ENCODE peak calls at places on chromosomes 2 and 18, in four cellular contexts. One of them, this sample, is unnamed.
A peak's percentile ranks its signal among the peaks of the same experiment; 100 is the strongest.

GRCh38 chr2:238847841-238848565 is at the start of gene TWIST2:
- DNase-seq in dorsolateral prefrontal cortex: no peak
- DNase-seq in mammary epithelial cell: peak; percentile 78
- DNase-seq in keratinocyte: no peak
- DNase-seq in this sample: peak; percentile 81

GRCh38 chr2:181241366-181241765 is 215.8 kb upstream of the ITGA4 start:
- DNase-seq in dorsolateral prefrontal cortex: no peak
- DNase-seq in mammary epithelial cell: no peak
- DNase-seq in keratinocyte: no peak
- DNase-seq in this sample: no peak

GRCh38 chr2:161586517-161587167 is 37.6 kb upstream of the SLC4A10 start:
- DNase-seq in dorsolateral prefrontal cortex: no peak
- DNase-seq in mammary epithelial cell: no peak
- DNase-seq in keratinocyte: no peak
- DNase-seq in this sample: peak; percentile 24

GRCh38 chr2:48080534-48081316 is 174.4 kb upstream of the FBXO11 start:
- DNase-seq in dorsolateral prefrontal cortex: no peak
- DNase-seq in mammary epithelial cell: no peak
- DNase-seq in keratinocyte: no peak
- DNase-seq in this sample: no peak

GRCh38 chr2:157489981-157490380 is 46.1 kb upstream of the CYTIP start:
- DNase-seq in dorsolateral prefrontal cortex: no peak
- DNase-seq in mammary epithelial cell: no peak
- DNase-seq in keratinocyte: no peak
- DNase-seq in this sample: no peak

GRCh38 chr2:176338395-176338794 is 69.2 kb downstream of the MTX2 start:
- DNase-seq in dorsolateral prefrontal cortex: no peak
- DNase-seq in mammary epithelial cell: no peak
- DNase-seq in keratinocyte: no peak
- DNase-seq in this sample: no peak

GRCh38 chr18:59479776-59480175 is 120.7 kb upstream of the LMAN1 start:
- DNase-seq in dorsolateral prefrontal cortex: no peak
- DNase-seq in mammary epithelial cell: no peak
- DNase-seq in keratinocyte: no peak
- DNase-seq in this sample: peak; percentile 56

GRCh38 chr2:96500385-96501066 is 4.6 kb downstream of the NEURL3 start:
- DNase-seq in dorsolateral prefrontal cortex: no peak
- DNase-seq in mammary epithelial cell: no peak
- DNase-seq in keratinocyte: no peak
- DNase-seq in this sample: no peak

GRCh38 chr18:62325806-62326645 is 916 bp downstream of the TNFRSF11A start:
- DNase-seq in dorsolateral prefrontal cortex: no peak
- DNase-seq in mammary epithelial cell: peak; percentile 17
- DNase-seq in keratinocyte: no peak
- DNase-seq in this sample: peak; percentile 63

GRCh38 chr2:10305254-10305635 is 2.5 kb downstream of the HPCAL1 start:
- DNase-seq in dorsolateral prefrontal cortex: no peak
- DNase-seq in mammary epithelial cell: no peak
- DNase-seq in keratinocyte: no peak
- DNase-seq in this sample: no peak

GRCh38 chr2:96158554-96158940 is 13.3 kb upstream of the DUSP2 start:
- DNase-seq in dorsolateral prefrontal cortex: no peak
- DNase-seq in mammary epithelial cell: no peak
- DNase-seq in keratinocyte: no peak
- DNase-seq in this sample: no peak

DNA sequence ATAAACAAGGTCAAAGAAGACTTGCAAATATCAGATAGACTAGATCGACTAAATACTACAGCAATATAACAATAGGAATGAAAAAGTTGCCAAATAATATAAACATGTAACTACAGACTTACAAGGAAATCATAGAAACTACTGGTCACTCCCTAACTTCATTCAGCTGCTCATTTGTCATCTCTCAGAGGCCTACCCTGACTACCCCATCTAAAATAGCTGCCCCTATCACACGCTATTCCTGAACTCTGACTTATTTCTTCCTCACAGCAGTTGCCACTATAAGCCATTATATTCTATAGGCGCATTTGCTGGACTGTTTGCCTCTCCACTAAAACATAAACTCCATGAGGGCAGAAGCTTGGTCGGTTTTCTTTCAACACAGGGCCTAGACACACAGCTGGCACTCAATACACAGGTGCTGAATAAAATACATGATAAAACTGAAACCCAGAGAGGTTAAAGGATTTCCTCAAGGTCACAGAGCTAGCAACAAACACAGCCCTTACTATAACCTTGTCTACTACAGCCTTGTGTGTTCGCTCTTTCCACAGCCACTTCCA is 1.8 kb downstream of the STRN start:
- DNase-seq in dorsolateral prefrontal cortex: no peak
- DNase-seq in mammary epithelial cell: peak; percentile 9
- DNase-seq in keratinocyte: no peak
- DNase-seq in this sample: peak; percentile 47
- H3K4me3 ChIP-seq in dorsolateral prefrontal cortex: peak overlapping the region; percentile 86
- H3K4me3 ChIP-seq in mammary epithelial cell: peak overlapping the region; percentile 76
- H3K4me3 ChIP-seq in keratinocyte: peak overlapping the region; percentile 94
- H3K4me3 ChIP-seq in this sample: peak overlapping the region; percentile 83

GRCh38 chr2:64667535-64667934 is 13.8 kb upstream of the SERTAD2 start:
- DNase-seq in dorsolateral prefrontal cortex: no peak
- DNase-seq in mammary epithelial cell: no peak
- DNase-seq in keratinocyte: no peak
- DNase-seq in this sample: no peak
- H3K4me3 ChIP-seq in dorsolateral prefrontal cortex: no peak overlapping the region
- H3K4me3 ChIP-seq in mammary epithelial cell: no peak overlapping the region
- H3K4me3 ChIP-seq in keratinocyte: no peak overlapping the region
- H3K4me3 ChIP-seq in this sample: no peak overlapping the region

GRCh38 chr18:46274266-46274665 is 170.1 kb downstream of the HAUS1 start:
- DNase-seq in dorsolateral prefrontal cortex: no peak
- DNase-seq in mammary epithelial cell: no peak
- DNase-seq in keratinocyte: no peak
- DNase-seq in this sample: no peak

GRCh38 chr18:46273861-46274260 is 169.7 kb downstream of the HAUS1 start:
- DNase-seq in dorsolateral prefrontal cortex: no peak
- DNase-seq in mammary epithelial cell: no peak
- DNase-seq in keratinocyte: no peak
- DNase-seq in this sample: peak; percentile 44

GRCh38 chr18:46278481-46279465 is 174.6 kb downstream of the HAUS1 start:
- DNase-seq in dorsolateral prefrontal cortex: no peak
- DNase-seq in mammary epithelial cell: peak; percentile 36
- DNase-seq in keratinocyte: no peak
- DNase-seq in this sample: peak; percentile 45

GRCh38 chr18:46275370-46275769 is 171.2 kb downstream of the HAUS1 start:
- DNase-seq in dorsolateral prefrontal cortex: no peak
- DNase-seq in mammary epithelial cell: no peak
- DNase-seq in keratinocyte: no peak
- DNase-seq in this sample: no peak

DNA sequence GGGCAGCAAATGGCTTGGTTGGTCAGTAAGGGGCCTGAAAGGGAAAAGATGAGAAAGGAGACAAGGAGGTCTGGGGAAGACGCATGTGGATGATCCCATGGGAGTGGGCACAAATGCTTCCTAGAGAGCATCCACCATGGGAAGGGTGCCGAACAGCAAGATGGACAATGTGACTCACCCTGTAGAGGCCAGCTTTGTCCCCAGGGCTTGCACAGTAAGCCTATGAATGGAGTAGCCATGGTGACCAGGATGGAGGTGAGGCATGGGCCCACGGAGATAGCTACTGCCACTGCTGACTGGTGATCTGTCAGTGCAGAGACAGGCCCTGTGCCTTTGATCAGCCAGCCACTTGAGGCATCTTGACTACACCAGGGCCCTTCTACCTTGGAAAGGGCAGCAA is 172.6 kb downstream of the HAUS1 start:
- DNase-seq in dorsolateral prefrontal cortex: no peak
- DNase-seq in mammary epithelial cell: no peak
- DNase-seq in keratinocyte: no peak
- DNase-seq in this sample: no peak
- H3K4me3 ChIP-seq in dorsolateral prefrontal cortex: no peak overlapping the region
- H3K4me3 ChIP-seq in mammary epithelial cell: no peak overlapping the region
- H3K4me3 ChIP-seq in keratinocyte: no peak overlapping the region
- H3K4me3 ChIP-seq in this sample: no peak overlapping the region

GRCh38 chr2:191266201-191266600 is 21.0 kb downstream of the MYO1B start:
- DNase-seq in dorsolateral prefrontal cortex: no peak
- DNase-seq in mammary epithelial cell: no peak
- DNase-seq in keratinocyte: no peak
- DNase-seq in this sample: no peak
- H3K4me3 ChIP-seq in dorsolateral prefrontal cortex: no peak overlapping the region
- H3K4me3 ChIP-seq in mammary epithelial cell: no peak overlapping the region
- H3K4me3 ChIP-seq in keratinocyte: no peak overlapping the region
- H3K4me3 ChIP-seq in this sample: no peak overlapping the region

DNA sequence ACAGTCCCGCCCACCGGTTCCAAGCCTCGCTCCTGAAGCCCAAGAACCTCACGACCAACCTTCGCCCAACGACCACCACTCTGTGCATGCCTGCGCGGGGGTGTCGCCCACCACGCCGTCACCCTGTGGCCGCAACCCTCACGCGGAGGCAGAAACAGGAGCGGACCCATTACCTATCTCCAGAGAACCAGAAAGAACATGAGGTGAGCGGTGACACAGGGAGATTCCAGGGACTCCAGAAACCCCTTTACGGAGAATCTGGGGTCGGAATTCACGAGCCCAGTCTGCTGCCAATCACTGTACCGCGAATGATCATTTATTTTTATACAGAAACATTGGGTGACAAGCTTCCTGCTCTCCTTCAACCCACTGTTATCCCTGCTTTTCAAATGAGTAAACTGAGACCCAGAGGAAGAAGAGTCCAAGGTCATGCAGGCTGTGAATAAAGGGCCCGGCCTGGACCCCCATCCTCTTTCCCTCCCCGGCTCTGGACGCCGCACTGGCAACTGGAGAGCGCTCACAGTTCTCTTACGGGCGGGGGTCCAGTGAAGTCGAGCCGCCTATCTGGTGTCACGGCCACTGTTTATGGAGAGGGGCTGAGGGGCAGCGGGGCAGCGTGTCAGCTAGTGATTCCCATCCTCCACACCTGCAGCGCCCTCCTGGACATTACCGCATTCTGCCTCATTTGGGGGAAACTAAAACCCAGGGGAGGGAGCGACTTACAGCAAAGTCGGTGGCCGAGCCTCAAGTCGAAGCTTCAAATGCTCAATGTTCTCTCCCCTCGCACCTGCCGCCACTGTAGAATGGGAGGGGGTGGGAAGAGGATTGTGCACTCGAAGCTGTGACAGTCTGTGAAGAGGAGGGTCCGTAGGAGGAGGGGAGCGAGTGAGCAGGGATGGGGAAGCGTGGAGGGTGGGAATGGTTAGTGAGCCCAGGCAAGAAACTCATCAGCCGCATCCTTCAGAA is 723 bp upstream of the SLC30A3 start:
- DNase-seq in dorsolateral prefrontal cortex: no peak
- DNase-seq in mammary epithelial cell: no peak
- DNase-seq in keratinocyte: no peak
- DNase-seq in this sample: no peak
- H3K4me3 ChIP-seq in dorsolateral prefrontal cortex: peak overlapping the region; percentile 66
- H3K4me3 ChIP-seq in mammary epithelial cell: peak overlapping the region; percentile 50
- H3K4me3 ChIP-seq in keratinocyte: peak overlapping the region; percentile 44
- H3K4me3 ChIP-seq in this sample: peak overlapping the region; percentile 12

GRCh38 chr2:101753207-101753616 is 55.7 kb downstream of the MAP4K4 start:
- DNase-seq in dorsolateral prefrontal cortex: no peak
- DNase-seq in mammary epithelial cell: no peak
- DNase-seq in keratinocyte: no peak
- DNase-seq in this sample: no peak
- H3K4me3 ChIP-seq in dorsolateral prefrontal cortex: no peak overlapping the region
- H3K4me3 ChIP-seq in mammary epithelial cell: no peak overlapping the region
- H3K4me3 ChIP-seq in keratinocyte: no peak overlapping the region
- H3K4me3 ChIP-seq in this sample: no peak overlapping the region

GRCh38 chr2:23659328-23659727 is 267.6 kb downstream of the ATAD2B start:
- DNase-seq in dorsolateral prefrontal cortex: no peak
- DNase-seq in mammary epithelial cell: no peak
- DNase-seq in keratinocyte: no peak
- DNase-seq in this sample: no peak
- H3K4me3 ChIP-seq in dorsolateral prefrontal cortex: no peak overlapping the region
- H3K4me3 ChIP-seq in mammary epithelial cell: no peak overlapping the region
- H3K4me3 ChIP-seq in keratinocyte: no peak overlapping the region
- H3K4me3 ChIP-seq in this sample: no peak overlapping the region

GRCh38 chr2:20223345-20224190 is 1.4 kb downstream of the SDC1 start:
- DNase-seq in dorsolateral prefrontal cortex: no peak
- DNase-seq in mammary epithelial cell: no peak
- DNase-seq in keratinocyte: no peak
- DNase-seq in this sample: peak; percentile 46

GRCh38 chr2:20222769-20223344 is 2.1 kb downstream of the SDC1 start:
- DNase-seq in dorsolateral prefrontal cortex: no peak
- DNase-seq in mammary epithelial cell: peak; percentile 60
- DNase-seq in keratinocyte: no peak
- DNase-seq in this sample: no peak

GRCh38 chr2:20224191-20224715 is 677 bp downstream of the SDC1 start:
- DNase-seq in dorsolateral prefrontal cortex: no peak
- DNase-seq in mammary epithelial cell: no peak
- DNase-seq in keratinocyte: no peak
- DNase-seq in this sample: no peak

GRCh38 chr2:20221169-20221938 is 3.6 kb downstream of the SDC1 start:
- DNase-seq in dorsolateral prefrontal cortex: no peak
- DNase-seq in mammary epithelial cell: peak; percentile 75
- DNase-seq in keratinocyte: no peak
- DNase-seq in this sample: peak; percentile 77

GRCh38 chr2:20221939-20222768 is 2.8 kb downstream of the SDC1 start:
- DNase-seq in dorsolateral prefrontal cortex: no peak
- DNase-seq in mammary epithelial cell: peak; percentile 64
- DNase-seq in keratinocyte: no peak
- DNase-seq in this sample: no peak
- H3K4me3 ChIP-seq in dorsolateral prefrontal cortex: no peak overlapping the region
- H3K4me3 ChIP-seq in mammary epithelial cell: peak overlapping the region; percentile 91
- H3K4me3 ChIP-seq in keratinocyte: peak overlapping the region; percentile 94
- H3K4me3 ChIP-seq in this sample: peak overlapping the region; percentile 88